ENCODE peak calls at places on chromosomes 2 and 18, in four cellular contexts. Q is spleen, W is cardiac muscle cell, Z is astrocyte of the cerebellum. K is an unnamed sample.

GRCh38 chr2:182597570-182597969 is 118.5 kb upstream of the DNAJC10 start:
- DNase-seq in Q (no peak), W (peak; percentile 82), Z (no peak), K (no peak)

GRCh38 chr2:234091432-234091879 is 41.0 kb downstream of the SPP2 start:
- DNase-seq in Q (no peak), W (peak; percentile 44), Z (no peak), K (no peak)

GRCh38 chr2:39696072-39696471 is 30.4 kb downstream of the TMEM178A start:
- DNase-seq in Q (no peak), W (peak; percentile 83), Z (peak; percentile 77), K (peak; percentile 76)

GRCh38 chr2:74915743-74916142 is 42.7 kb upstream of the POLE4 start:
- DNase-seq in Q (no peak), W (peak; percentile 45), Z (peak; percentile 44), K (no peak)

GRCh38 chr2:142131016-142131714 is at the start of gene LRP1B:
- DNase-seq in Q (no peak), W (peak; percentile 62), Z (peak; percentile 13), K (no peak)

GRCh38 chr18:36516726-36517125 is 219.2 kb downstream of the FHOD3 start:
- DNase-seq in Q (no peak), W (no peak), Z (no peak), K (no peak)

GRCh38 chr18:80171190-80171872 is 62.3 kb downstream of the ADNP2 start:
- DNase-seq in Q (no peak), W (peak; percentile 60), Z (no peak), K (peak; percentile 20)

GRCh38 chr2:232573821-232574435 is 23.4 kb downstream of the EIF4E2 start:
- DNase-seq in Q (no peak), W (no peak), Z (no peak), K (no peak)

GRCh38 chr2:119852214-119852613 is 92.5 kb downstream of the PTPN4 start:
- DNase-seq in Q (no peak), W (no peak), Z (no peak), K (no peak)

GRCh38 chr2:156429211-156429610 is 7.0 kb upstream of the GPD2 start:
- DNase-seq in Q (no peak), W (no peak), Z (no peak), K (no peak)

GRCh38 chr2:177758591-177759371 is 313.8 kb downstream of the PDE11A start:
- DNase-seq in Q (no peak), W (peak; percentile 70), Z (peak; percentile 29), K (no peak)

GRCh38 chr2:231556981-231557380 is 26.7 kb upstream of the NMUR1 start:
- DNase-seq in Q (peak; percentile 71), W (no peak), Z (no peak), K (no peak)

GRCh38 chr2:9658972-9659371 is 28.2 kb upstream of the YWHAQ start:
- DNase-seq in Q (no peak), W (peak; percentile 42), Z (no peak), K (no peak)

GRCh38 chr2:235498556-235499305 is 4.9 kb downstream of the AGAP1 start:
- DNase-seq in Q (no peak), W (no peak), Z (peak; percentile 28), K (no peak)
- TF ChIP-seq CTCF in Q (no peak), W (no peak), Z (peak; percentile 40), K (no peak)

GRCh38 chr2:161415467-161416293 is 417 bp upstream of the TBR1 start:
- DNase-seq in Q (no peak), W (no peak), Z (no peak), K (no peak)

GRCh38 chr2:161416633-161417427 is 733 bp downstream of the TBR1 start:
- DNase-seq in Q (no peak), W (no peak), Z (no peak), K (no peak)

GRCh38 chr2:161417428-161418274 is 1.6 kb downstream of the TBR1 start:
- DNase-seq in Q (no peak), W (no peak), Z (no peak), K (no peak)

GRCh38 chr2:161415041-161415440 is 1.1 kb upstream of the TBR1 start:
- DNase-seq in Q (no peak), W (no peak), Z (no peak), K (no peak)

DNA sequence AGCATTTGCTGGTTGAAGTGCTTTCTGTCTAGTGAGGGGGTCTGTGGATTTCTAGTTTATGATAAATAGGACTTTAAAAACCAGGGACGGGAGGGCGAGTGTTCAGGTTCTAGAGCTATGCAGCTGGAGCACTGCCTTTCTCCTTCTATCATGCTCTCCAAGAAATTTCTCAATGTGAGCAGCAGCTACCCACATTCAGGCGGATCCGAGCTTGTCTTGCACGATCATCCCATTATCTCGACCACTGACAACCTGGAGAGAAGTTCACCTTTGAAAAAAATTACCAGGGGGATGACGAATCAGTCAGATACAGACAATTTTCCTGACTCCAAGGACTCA is at the start of gene TBR1:
- DNase-seq in Q (no peak), W (no peak), Z (no peak), K (no peak)
- H3K4me3 ChIP-seq in Q (peak within 1 kb of the TSS; percentile 39), W (peak within 1 kb of the TSS; percentile 6), Z (no peak within 1 kb of the TSS), K (no peak within 1 kb of the TSS)

GRCh38 chr18:62186656-62187542 is at the start of the genes PIGN and RELCH:
- DNase-seq in Q (peak; percentile 97), W (peak; percentile 99), Z (peak; percentile 98), K (peak; percentile 94)

GRCh38 chr18:62183578-62184195 is 3.2 kb downstream of the PIGN start:
- DNase-seq in Q (no peak), W (peak; percentile 72), Z (peak; percentile 59), K (peak; percentile 18)

GRCh38 chr18:62182220-62182619 is 4.6 kb downstream of the PIGN start:
- DNase-seq in Q (no peak), W (no peak), Z (no peak), K (no peak)

GRCh38 chr18:62189208-62189607 is 2.2 kb downstream of the RELCH start:
- DNase-seq in Q (no peak), W (no peak), Z (no peak), K (no peak)

GRCh38 chr18:62187543-62188378 is 706 bp downstream of the RELCH start:
- DNase-seq in Q (no peak), W (peak; percentile 27), Z (peak; percentile 8), K (no peak)
- TF ChIP-seq CTCF in Q (no peak), W (no peak), Z (peak; percentile 25), K (peak; percentile 15)

GRCh38 chr2:98453531-98453930 is 8.9 kb downstream of the INPP4A start:
- DNase-seq in Q (peak; percentile 56), W (no peak), Z (no peak), K (no peak)

GRCh38 chr2:98454500-98455235 is 10.0 kb downstream of the INPP4A start:
- DNase-seq in Q (no peak), W (peak; percentile 30), Z (no peak), K (no peak)

GRCh38 chr2:98457045-98457696 is 12.5 kb downstream of the INPP4A start:
- DNase-seq in Q (no peak), W (peak; percentile 52), Z (peak; percentile 28), K (peak; percentile 73)

GRCh38 chr2:98454073-98454472 is 9.4 kb downstream of the INPP4A start:
- DNase-seq in Q (no peak), W (no peak), Z (no peak), K (no peak)

DNA sequence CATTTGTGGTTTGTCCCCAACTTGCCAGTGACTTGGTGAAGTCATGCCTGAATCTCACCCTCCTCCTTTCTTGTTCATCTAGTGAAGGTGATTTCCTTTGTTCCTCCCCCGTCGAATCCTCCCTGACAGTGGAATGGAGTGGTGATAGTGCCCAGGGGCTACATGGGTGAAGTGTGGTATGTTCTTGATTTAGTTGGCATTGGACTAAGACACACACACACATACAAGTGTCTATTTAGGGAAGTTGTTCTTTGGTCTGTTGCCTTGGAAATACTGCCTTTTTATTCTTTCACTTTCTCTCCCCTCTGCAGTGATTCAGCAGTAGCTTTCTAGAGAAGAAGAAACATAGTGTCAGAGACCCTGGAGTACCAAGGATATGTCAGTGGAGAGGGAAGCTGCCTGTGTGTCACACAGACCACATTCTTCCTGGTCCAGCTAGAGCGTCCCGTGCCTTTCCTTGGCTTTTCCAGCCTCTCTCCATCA is 10.9 kb downstream of the INPP4A start:
- DNase-seq in Q (peak; percentile 74), W (no peak), Z (no peak), K (no peak)
- H3K4me3 ChIP-seq in Q (no peak overlapping the region), W (no peak overlapping the region), Z (no peak overlapping the region), K (no peak overlapping the region)

GRCh38 chr2:240914645-240915525 is 8.7 kb downstream of the CROCC2 start:
- DNase-seq in Q (peak; percentile 65), W (no peak), Z (no peak), K (no peak)
- TF ChIP-seq CTCF in Q (no peak), W (no peak), Z (no peak), K (no peak)

GRCh38 chr18:58227361-58227930 is 183.4 kb downstream of the NEDD4L start:
- DNase-seq in Q (no peak), W (no peak), Z (no peak), K (no peak)
- H3K4me3 ChIP-seq in Q (no peak overlapping the region), W (no peak overlapping the region), Z (no peak overlapping the region), K (no peak overlapping the region)